ENCODE peak calls at places on chromosome 2, in eight cellular contexts. D is Calu3, U is stomach, W is tibial nerve, I is fibroblast of pulmonary artery, T is ovary, L is IMR-90, J is endothelial cell. Z is an unnamed sample.

GRCh38 chr2:218583983-218584850 is 15.6 kb downstream of the CNOT9 start:
- DNase-seq in D (no peak), U (no peak), W (no peak), I (no peak), T (no peak), L (no peak), J (peak), Z (no peak)

GRCh38 chr2:43507137-43507536 is 88.7 kb downstream of the THADA start:
- DNase-seq in D (no peak), U (no peak), W (no peak), I (no peak), T (no peak), L (no peak), J (no peak), Z (no peak)

GRCh38 chr2:29920631-29921559 is 491 bp downstream of the ALK start:
- DNase-seq in D (no peak), U (no peak), W (no peak), I (no peak), T (peak), L (peak), J (peak), Z (no peak)

GRCh38 chr2:75025633-75026380 is 67.4 kb downstream of the POLE4 start:
- DNase-seq in D (no peak), U (no peak), W (no peak), I (no peak), T (no peak), L (peak), J (no peak), Z (no peak)

GRCh38 chr2:10208736-10209135 is 86.2 kb downstream of the RRM2 start:
- DNase-seq in D (no peak), U (no peak), W (no peak), I (no peak), T (no peak), L (no peak), J (no peak), Z (peak)

GRCh38 chr2:191636235-191636543 is 41.7 kb upstream of the NABP1 start:
- DNase-seq in D (peak), U (no peak), W (no peak), I (peak), T (no peak), L (peak), J (no peak), Z (no peak)

GRCh38 chr2:96867756-96868554 is 1.9 kb downstream of the SEMA4C start:
- DNase-seq in D (no peak), U (no peak), W (no peak), I (peak), T (no peak), L (no peak), J (no peak), Z (no peak)

GRCh38 chr2:175539122-175539521 is 357.6 kb upstream of the ATP5MC3 start:
- DNase-seq in D (no peak), U (no peak), W (no peak), I (no peak), T (no peak), L (no peak), J (no peak), Z (no peak)

GRCh38 chr2:153043385-153043784 is 325.0 kb downstream of the ARL6IP6 start:
- DNase-seq in D (no peak), U (no peak), W (no peak), I (no peak), T (no peak), L (no peak), J (no peak), Z (no peak)

GRCh38 chr2:219457784-219458369 is 23.2 kb downstream of the SPEG start:
- DNase-seq in D (no peak), U (no peak), W (no peak), I (no peak), T (no peak), L (no peak), J (no peak), Z (peak)

GRCh38 chr2:67329951-67330350 is 67.2 kb upstream of the ETAA1 start:
- DNase-seq in D (no peak), U (no peak), W (no peak), I (no peak), T (no peak), L (no peak), J (no peak), Z (no peak)

GRCh38 chr2:117190856-117191255 is 623.6 kb upstream of the DDX18 start:
- DNase-seq in D (no peak), U (no peak), W (no peak), I (no peak), T (no peak), L (no peak), J (no peak), Z (no peak)

GRCh38 chr2:201260302-201260800 is at the start of gene CASP8:
- DNase-seq in D (no peak), U (peak), W (peak), I (peak), T (no peak), L (peak), J (no peak), Z (no peak)

GRCh38 chr2:115389024-115389423 is 946.6 kb downstream of the DPP10 start:
- DNase-seq in D (no peak), U (no peak), W (no peak), I (no peak), T (no peak), L (no peak), J (no peak), Z (no peak)

GRCh38 chr2:15673919-15674636 is 82.4 kb downstream of the DDX1 start:
- DNase-seq in D (peak), U (no peak), W (no peak), I (peak), T (no peak), L (peak), J (no peak), Z (no peak)

GRCh38 chr2:99154643-99155536 is at the start of the genes LIPT1 and TSGA10:
- DNase-seq in D (peak), U (peak), W (peak), I (peak), T (peak), L (peak), J (peak), Z (peak)
- TF ChIP-seq CTCF in D (no peak), U (no peak), W (peak), I (peak), T (no peak), L (peak), J (no peak), Z (peak)

DNA sequence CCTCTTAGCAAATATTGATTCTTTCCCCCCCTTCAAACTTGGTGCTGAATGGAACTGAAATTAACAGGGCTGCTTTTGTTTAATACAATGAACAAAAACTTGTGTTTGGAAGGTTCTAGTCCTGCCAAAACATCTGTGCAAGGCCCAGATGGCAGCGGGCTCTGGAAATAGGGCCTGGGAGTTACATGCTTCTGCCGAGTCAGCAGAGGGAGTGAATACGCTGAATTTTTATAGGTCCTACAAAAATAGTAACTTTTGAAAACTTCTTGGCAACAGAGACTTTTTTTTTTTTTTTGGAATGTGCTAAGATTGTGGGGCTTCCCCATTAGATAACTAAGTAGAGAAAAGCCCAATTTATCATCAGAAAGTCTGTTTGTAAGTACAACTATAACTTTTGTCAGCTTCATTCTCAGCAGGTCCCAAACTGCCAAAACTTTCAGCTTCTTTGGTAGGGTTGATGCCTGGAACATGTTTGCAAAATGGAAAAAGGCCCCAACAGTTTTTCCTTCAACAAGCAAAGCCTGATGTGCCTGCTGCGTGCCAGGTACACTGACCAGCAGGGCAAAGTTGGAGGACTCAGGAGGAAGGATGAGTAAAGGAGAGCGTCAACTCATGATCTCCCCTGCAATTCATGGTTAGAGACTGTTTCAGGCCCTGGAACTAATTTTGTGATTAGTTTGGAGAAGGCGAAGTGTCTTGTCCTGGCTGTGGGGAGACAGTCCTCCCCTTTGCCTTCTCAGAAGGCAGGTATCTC is 45.1 kb upstream of the HDAC4 start:
- DNase-seq in D (no peak), U (no peak), W (no peak), I (peak), T (peak), L (no peak), J (no peak), Z (no peak)
- TF ChIP-seq CTCF in D (no peak), U (no peak), W (no peak), I (no peak), T (no peak), L (no peak), J (no peak), Z (no peak)

GRCh38 chr2:216663846-216664245 is 30.6 kb downstream of the IGFBP2 start:
- DNase-seq in D (no peak), U (no peak), W (no peak), I (no peak), T (no peak), L (no peak), J (no peak), Z (no peak)

GRCh38 chr2:216665717-216666116 is 29.6 kb downstream of the IGFBP5 start:
- DNase-seq in D (peak), U (peak), W (no peak), I (peak), T (no peak), L (no peak), J (no peak), Z (no peak)

GRCh38 chr2:216665240-216665639 is 30.1 kb downstream of the IGFBP5 start:
- DNase-seq in D (peak), U (peak), W (peak), I (peak), T (peak), L (no peak), J (no peak), Z (no peak)

GRCh38 chr2:216663106-216663505 is 29.9 kb downstream of the IGFBP2 start:
- DNase-seq in D (no peak), U (no peak), W (no peak), I (no peak), T (no peak), L (no peak), J (no peak), Z (no peak)

DNA sequence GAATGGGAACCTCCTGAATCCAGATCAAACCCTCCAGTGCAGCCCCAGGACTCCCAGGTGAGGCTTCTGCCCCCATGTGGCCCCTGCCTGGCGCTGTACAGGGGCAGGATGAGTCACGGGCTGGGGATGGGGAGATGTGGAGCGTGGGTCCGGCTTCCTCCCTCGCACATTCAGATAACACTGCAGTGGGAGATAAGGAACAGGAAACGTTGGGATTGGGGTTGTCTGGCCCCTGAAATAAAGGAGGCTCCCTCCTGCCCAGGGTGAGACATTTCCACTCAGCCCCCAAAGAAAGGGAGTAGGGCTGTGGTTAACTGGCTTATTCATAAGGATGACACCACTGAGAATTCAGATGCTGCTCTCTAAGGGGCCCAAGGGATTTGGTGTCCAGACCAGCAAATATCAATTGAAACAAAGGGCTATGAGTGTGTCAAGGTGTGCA is 30.7 kb downstream of the IGFBP5 start:
- DNase-seq in D (peak), U (peak), W (no peak), I (peak), T (no peak), L (peak), J (no peak), Z (no peak)
- TF ChIP-seq CTCF in D (no peak), U (no peak), W (no peak), I (peak), T (no peak), L (peak), J (no peak), Z (peak)

DNA sequence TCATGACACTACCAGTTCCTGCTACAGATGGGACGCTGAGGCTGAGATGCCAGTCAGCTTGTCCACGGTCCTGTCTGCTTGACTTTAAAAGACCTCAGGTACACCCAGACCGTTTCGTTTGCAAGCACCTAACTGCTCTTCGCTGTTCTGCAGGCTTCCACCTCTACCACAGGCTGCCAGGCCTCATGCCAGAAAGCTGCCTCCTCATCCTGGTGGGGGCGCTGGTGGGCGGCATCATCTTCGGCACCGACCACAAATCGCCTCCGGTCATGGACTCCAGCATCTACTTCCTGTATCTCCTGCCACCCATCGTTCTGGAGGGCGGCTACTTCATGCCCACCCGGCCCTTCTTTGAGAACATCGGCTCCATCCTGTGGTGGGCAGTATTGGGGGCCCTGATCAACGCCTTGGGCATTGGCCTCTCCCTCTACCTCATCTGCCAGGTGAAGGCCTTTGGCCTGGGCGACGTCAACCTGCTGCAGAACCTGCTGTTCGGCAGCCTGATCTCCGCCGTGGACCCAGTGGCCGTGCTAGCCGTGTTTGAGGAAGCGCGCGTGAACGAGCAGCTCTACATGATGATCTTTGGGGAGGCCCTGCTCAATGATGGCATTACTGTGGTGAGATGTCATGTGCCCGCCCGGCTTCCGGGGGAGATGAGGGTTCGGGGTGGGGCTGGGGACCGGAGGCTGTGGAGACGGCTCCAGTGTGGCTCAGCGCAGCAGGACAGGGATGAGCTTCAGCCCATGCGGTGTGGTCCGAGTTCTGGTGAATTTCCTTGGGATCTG is 5.9 kb downstream of the SLC9A4 start:
- DNase-seq in D (no peak), U (peak), W (no peak), I (no peak), T (no peak), L (no peak), J (no peak), Z (no peak)
- TF ChIP-seq CTCF in D (no peak), U (no peak), W (no peak), I (no peak), T (no peak), L (no peak), J (no peak), Z (no peak)

DNA sequence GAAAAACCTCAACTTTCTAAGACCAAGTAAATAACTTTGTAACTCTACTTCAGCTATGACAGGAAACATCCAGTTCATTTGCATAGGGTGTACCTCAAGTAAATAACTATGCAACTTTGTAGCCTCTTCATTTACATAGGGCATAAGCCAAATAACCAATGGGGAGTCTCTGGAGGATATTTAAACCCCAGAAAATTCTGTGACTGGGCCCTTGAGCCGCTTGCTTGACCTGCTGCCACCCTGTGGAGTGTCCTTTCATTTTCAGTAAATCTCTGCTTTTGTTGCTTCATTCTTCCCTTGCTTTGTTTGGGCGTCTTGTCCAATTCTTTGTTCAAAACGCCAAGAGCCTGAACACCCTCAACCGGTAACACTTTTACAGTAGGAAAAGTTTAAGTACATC is 1112.7 kb upstream of the NRXN1 start:
- DNase-seq in D (no peak), U (no peak), W (no peak), I (no peak), T (no peak), L (peak), J (no peak), Z (no peak)
- TF ChIP-seq CTCF in D (no peak), U (no peak), W (no peak), I (no peak), T (no peak), L (no peak), J (no peak), Z (no peak)

GRCh38 chr2:58701688-58702301 is 460.7 kb upstream of the FANCL start:
- DNase-seq in D (no peak), U (no peak), W (no peak), I (no peak), T (no peak), L (no peak), J (no peak), Z (no peak)

GRCh38 chr2:58698610-58699009 is 457.5 kb upstream of the FANCL start:
- DNase-seq in D (no peak), U (no peak), W (no peak), I (no peak), T (no peak), L (no peak), J (no peak), Z (no peak)

GRCh38 chr2:58700621-58701020 is 459.5 kb upstream of the FANCL start:
- DNase-seq in D (no peak), U (no peak), W (no peak), I (no peak), T (no peak), L (no peak), J (no peak), Z (no peak)

GRCh38 chr2:58699412-58699811 is 458.3 kb upstream of the FANCL start:
- DNase-seq in D (no peak), U (no peak), W (no peak), I (no peak), T (no peak), L (no peak), J (no peak), Z (no peak)

GRCh38 chr2:58702302-58702696 is 461.2 kb upstream of the FANCL start:
- DNase-seq in D (peak), U (no peak), W (no peak), I (peak), T (no peak), L (peak), J (no peak), Z (no peak)
- TF ChIP-seq CTCF in D (no peak), U (no peak), W (no peak), I (no peak), T (no peak), L (no peak), J (no peak), Z (no peak)

DNA sequence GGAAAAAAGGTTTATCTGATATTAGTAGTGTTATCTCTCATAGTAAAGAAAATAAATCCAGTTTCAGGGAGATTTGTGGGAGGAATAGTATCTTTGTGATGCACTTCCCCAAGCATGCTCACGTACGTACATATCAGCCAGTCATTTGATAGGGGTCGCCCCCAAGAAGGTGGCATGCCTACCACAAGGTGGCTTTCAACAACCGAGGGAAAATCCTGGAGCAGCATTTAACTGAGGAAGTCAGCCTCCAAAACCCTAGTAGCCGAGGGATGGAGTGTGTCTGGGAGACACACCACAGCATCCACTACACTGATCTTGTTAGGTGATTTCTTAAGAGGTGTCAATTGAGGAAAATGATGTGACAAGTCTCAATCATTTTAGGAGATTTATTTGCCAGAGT is 623.9 kb downstream of the NYAP2 start:
- DNase-seq in D (no peak), U (no peak), W (no peak), I (no peak), T (no peak), L (no peak), J (no peak), Z (no peak)
- TF ChIP-seq CTCF in D (no peak), U (no peak), W (no peak), I (no peak), T (no peak), L (no peak), J (peak), Z (peak)

DNA sequence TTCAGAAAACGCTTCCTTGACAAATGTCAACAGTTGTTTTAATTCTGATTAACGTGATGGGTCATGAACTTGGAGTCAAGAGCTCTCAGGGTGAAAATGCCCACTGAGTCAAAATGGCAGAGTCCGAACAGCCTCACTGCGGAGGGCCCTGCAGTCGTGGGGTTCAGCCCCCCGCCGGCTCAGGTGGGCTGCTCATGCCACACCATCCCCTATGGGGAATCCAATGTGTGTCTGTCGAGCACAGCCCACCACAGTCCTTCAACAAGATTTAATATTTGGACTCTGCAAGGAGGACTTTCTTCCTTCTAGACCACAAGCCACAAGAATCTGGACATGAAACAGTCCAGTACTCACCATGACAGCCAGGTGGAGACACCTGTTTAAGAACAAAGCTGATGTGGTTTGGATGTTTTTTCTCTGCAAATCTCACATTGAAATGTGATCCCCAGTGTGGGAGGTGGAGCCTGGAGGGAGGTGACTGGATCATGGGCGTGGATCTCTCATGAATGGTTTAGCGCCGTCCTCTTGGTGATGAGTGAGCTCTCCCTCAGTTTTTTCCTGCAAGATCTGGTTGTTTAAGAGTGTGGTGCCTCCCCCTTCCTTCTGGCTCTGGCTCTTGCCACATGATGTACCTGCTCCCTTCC is 201.0 kb downstream of the NDUFA10 start:
- DNase-seq in D (peak), U (peak), W (no peak), I (no peak), T (peak), L (no peak), J (peak), Z (no peak)
- TF ChIP-seq CTCF in D (no peak), U (no peak), W (peak), I (no peak), T (no peak), L (no peak), J (peak), Z (peak)

DNA sequence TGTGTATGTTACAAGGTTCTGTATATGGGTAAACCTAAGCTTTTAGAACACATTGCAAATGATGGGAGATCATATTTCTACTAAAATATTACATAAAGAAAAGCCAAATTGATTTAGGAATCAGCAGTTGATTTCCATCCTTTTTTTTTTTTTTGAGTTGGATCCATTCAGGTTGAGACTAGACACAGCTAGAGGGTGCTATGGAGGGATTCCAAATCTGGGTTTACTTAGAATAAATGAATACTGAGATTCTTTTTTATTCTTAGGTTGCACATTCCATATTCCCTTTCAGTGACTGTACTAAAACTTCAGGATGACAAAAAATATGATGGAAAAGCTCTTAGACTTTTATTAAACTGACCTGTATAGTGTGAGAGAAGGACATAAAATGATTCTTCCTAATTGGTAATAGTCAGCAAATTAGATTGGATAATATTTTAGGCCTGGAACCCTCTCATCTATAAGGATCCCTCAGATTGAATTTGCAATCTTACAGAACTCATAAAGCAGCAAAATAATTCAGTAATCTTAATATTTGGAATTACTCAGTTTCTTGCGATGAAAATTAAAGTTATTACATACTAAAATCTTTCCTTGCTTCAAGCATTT is 183.3 kb upstream of the SESTD1 start:
- DNase-seq in D (no peak), U (no peak), W (no peak), I (no peak), T (no peak), L (peak), J (no peak), Z (no peak)
- TF ChIP-seq CTCF in D (peak), U (no peak), W (no peak), I (peak), T (no peak), L (peak), J (no peak), Z (peak)